ENCODE peak calls at places on chromosomes 4 and X, in six cellular contexts. U is A549, Q is GM12878, S is K562, K is HepG2, D is endothelial cell of umbilical vein. I is an unnamed sample.

GRCh38 chr4:71366776-71367175 is 28.0 kb downstream of the SLC4A4 start:
- DNase-seq in U (no peak), Q (no peak), S (no peak), K (no peak), D (no peak), I (no peak)

GRCh38 chr4:53507671-53508286 is 83.5 kb downstream of the LNX1 start:
- DNase-seq in U (no peak), Q (no peak), S (peak), K (peak), D (peak), I (no peak)

GRCh38 chr4:168632246-168632832 is 135.5 kb downstream of the PALLD start:
- DNase-seq in U (no peak), Q (no peak), S (no peak), K (no peak), D (peak), I (no peak)

GRCh38 chr4:112448211-112448745 is 67.7 kb downstream of the NEUROG2 start:
- DNase-seq in U (no peak), Q (no peak), S (no peak), K (no peak), D (no peak), I (no peak)

GRCh38 chr4:26206339-26206738 is 114.5 kb upstream of the RBPJ start:
- DNase-seq in U (no peak), Q (no peak), S (no peak), K (no peak), D (peak), I (no peak)

GRCh38 chr4:40564815-40565505 is 64.7 kb downstream of the RBM47 start:
- DNase-seq in U (no peak), Q (no peak), S (no peak), K (no peak), D (no peak), I (no peak)

GRCh38 chr4:109294006-109294405 is 8.5 kb downstream of the COL25A1 start:
- DNase-seq in U (peak), Q (no peak), S (peak), K (peak), D (no peak), I (peak)

GRCh38 chr4:106816501-106816900 is 219.6 kb downstream of the DKK2 start:
- DNase-seq in U (no peak), Q (no peak), S (no peak), K (no peak), D (no peak), I (no peak)

GRCh38 chr4:120085705-120086104 is 19.1 kb upstream of the MAD2L1 start:
- DNase-seq in U (no peak), Q (no peak), S (no peak), K (no peak), D (no peak), I (no peak)

GRCh38 chr4:154542264-154542879 is 7.8 kb downstream of the PLRG1 start:
- DNase-seq in U (no peak), Q (no peak), S (no peak), K (no peak), D (no peak), I (no peak)

GRCh38 chr4:173005912-173006633 is 162.5 kb upstream of the GALNT7 start:
- DNase-seq in U (no peak), Q (no peak), S (no peak), K (no peak), D (no peak), I (no peak)

GRCh38 chr4:25290490-25291067 is 22.0 kb upstream of the ZCCHC4 start:
- DNase-seq in U (no peak), Q (no peak), S (no peak), K (peak), D (no peak), I (no peak)

GRCh38 chr4:78379991-78380739 is 171.4 kb upstream of the ANXA3 start:
- DNase-seq in U (peak), Q (no peak), S (no peak), K (no peak), D (no peak), I (no peak)

GRCh38 chrX:110167952-110168451 is 149.9 kb downstream of the AMMECR1 start:
- DNase-seq in U (peak), Q (no peak), S (peak), K (no peak), D (no peak), I (peak)

GRCh38 chr4:176587920-176588319 is 204.8 kb downstream of the VEGFC start:
- DNase-seq in U (no peak), Q (no peak), S (no peak), K (no peak), D (no peak), I (peak)

GRCh38 chr4:98581126-98581525 is 77.3 kb downstream of the TSPAN5 start:
- DNase-seq in U (no peak), Q (no peak), S (no peak), K (no peak), D (no peak), I (no peak)

GRCh38 chr4:186148335-186148975 is 42.9 kb upstream of the CYP4V2 start:
- DNase-seq in U (no peak), Q (no peak), S (no peak), K (no peak), D (no peak), I (no peak)

GRCh38 chrX:114580336-114580735 is 3.5 kb upstream of the HTR2C start:
- DNase-seq in U (peak), Q (no peak), S (no peak), K (no peak), D (no peak), I (no peak)

GRCh38 chrX:134377537-134377936 is 82.4 kb upstream of the HPRT1 start:
- DNase-seq in U (peak), Q (no peak), S (no peak), K (peak), D (peak), I (peak)

GRCh38 chr4:76003015-76003414 is 4.3 kb downstream of the CXCL9 start:
- DNase-seq in U (no peak), Q (no peak), S (no peak), K (no peak), D (no peak), I (peak)

GRCh38 chr4:168475745-168476144 is 4.5 kb downstream of the DDX60L start:
- DNase-seq in U (peak), Q (no peak), S (no peak), K (no peak), D (no peak), I (peak)

GRCh38 chrX:119482497-119483480 is 14.5 kb downstream of the SLC25A5 start:
- DNase-seq in U (peak), Q (no peak), S (peak), K (no peak), D (peak), I (peak)

GRCh38 chr4:121219222-121219621 is 55.1 kb upstream of the TNIP3 start:
- DNase-seq in U (no peak), Q (no peak), S (no peak), K (no peak), D (no peak), I (no peak)

GRCh38 chr4:90039122-90039521 is 88.1 kb upstream of the CCSER1 start:
- DNase-seq in U (no peak), Q (no peak), S (no peak), K (no peak), D (no peak), I (no peak)

GRCh38 chr4:129323630-129324029 is 227.7 kb downstream of the C4orf33 start:
- DNase-seq in U (no peak), Q (no peak), S (no peak), K (no peak), D (no peak), I (no peak)

GRCh38 chr4:96186593-96186992 is 346.7 kb downstream of the PDHA2 start:
- DNase-seq in U (no peak), Q (no peak), S (no peak), K (no peak), D (no peak), I (no peak)

GRCh38 chr4:25769251-25769650 is 93.5 kb downstream of the SEL1L3 start:
- DNase-seq in U (no peak), Q (no peak), S (no peak), K (no peak), D (no peak), I (no peak)

GRCh38 chr4:85798011-85798770 is 323.2 kb downstream of the ARHGAP24 start:
- DNase-seq in U (no peak), Q (no peak), S (no peak), K (no peak), D (no peak), I (peak)

GRCh38 chr4:118867311-118868067 is 21.2 kb upstream of the SYNPO2 start:
- DNase-seq in U (no peak), Q (no peak), S (no peak), K (no peak), D (no peak), I (no peak)

DNA sequence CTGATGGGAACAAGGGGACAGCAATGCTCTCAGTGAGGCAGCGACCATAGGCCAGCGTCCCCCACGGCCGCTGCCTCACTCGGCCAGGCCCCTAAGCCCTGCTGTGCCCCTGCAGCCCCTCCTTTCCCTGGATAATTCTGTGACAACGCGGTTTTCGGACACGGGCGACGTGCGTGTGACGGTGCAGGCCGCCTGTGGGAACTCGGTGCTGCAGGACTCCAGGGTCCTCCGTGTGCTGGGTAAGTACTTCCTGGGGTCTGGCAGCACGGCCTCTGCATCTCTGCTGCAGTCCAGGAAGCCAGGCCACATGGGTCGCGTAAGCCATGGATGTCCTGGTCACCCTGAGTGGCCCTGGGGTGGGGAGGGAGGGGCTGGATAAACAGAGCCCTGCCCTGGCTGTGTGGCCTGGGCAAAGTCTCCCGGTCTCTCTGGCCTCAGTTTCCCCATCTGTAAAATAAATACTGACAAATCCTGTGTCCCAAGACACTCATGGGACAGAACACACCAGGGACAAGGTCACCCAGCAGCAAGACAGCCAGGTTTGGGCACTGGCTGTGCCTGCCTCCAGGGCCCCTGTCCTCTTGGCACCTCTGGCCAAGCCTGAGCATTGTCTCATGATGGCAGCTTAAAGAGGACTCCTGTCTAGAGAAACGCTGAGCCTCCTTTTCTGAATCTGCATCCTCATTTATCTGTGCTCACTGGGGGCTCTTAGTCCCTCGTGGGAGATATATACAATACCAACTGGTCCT is 212.8 kb downstream of the AFAP1 start:
- DNase-seq in U (no peak), Q (no peak), S (no peak), K (no peak), D (no peak), I (no peak)
- TF ChIP-seq MAX in U (no peak), Q (no peak), S (no peak), K (no peak), D (no peak), I (no peak)

GRCh38 chr4:184398741-184399504 is 75.4 kb downstream of the IRF2 start:
- DNase-seq in U (no peak), Q (no peak), S (no peak), K (no peak), D (no peak), I (no peak)

GRCh38 chr4:184395451-184395917 is 78.9 kb downstream of the IRF2 start:
- DNase-seq in U (no peak), Q (no peak), S (no peak), K (no peak), D (no peak), I (no peak)

GRCh38 chr4:184397516-184398163 is 76.7 kb downstream of the IRF2 start:
- DNase-seq in U (no peak), Q (no peak), S (no peak), K (no peak), D (no peak), I (no peak)

GRCh38 chr4:184396570-184397515 is 77.5 kb downstream of the IRF2 start:
- DNase-seq in U (no peak), Q (no peak), S (no peak), K (no peak), D (no peak), I (no peak)

DNA sequence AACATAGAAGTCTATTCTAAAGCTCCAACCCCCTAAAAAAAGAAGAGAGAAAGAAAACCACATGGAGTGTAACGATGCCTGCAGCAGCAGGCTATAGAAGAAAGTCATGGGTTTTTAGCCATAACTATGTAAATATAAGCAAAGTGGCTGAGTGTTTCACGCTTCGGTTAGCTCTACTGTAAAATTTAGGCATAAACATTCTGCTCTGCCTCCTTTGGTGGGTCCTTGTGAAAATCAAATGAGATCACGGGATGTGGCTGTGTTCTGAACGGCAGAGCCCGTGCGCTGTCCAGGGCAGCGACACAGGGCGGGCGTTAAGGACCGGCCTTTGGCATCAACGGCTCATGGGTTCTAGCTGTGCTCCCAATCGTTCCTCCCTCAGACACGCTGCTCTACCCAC is 78.3 kb downstream of the IRF2 start:
- DNase-seq in U (no peak), Q (peak), S (no peak), K (no peak), D (no peak), I (no peak)
- TF ChIP-seq MYC in U (no peak), Q (no peak), S (no peak), K (no peak), D (no peak), I (no peak)

DNA sequence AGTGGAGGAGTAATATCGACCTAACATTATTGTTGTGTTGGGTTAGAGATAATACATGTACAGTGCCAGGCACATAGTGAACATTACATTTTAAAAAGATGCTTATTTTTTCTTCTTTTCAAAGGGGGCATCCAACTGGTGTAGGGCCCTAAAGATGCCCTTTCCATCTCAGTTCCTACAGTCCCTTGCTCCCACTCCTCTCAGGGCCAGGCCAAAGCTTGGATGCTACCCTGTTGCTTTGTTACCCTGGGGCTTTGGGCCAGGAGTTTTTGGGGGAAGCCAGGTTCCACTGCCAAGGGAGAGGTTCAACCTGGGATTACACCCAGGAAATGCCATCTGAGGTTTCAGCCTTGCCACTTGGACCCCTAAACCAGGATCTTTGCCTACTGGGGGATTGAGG is 918 bp downstream of the IGSF1 start:
- DNase-seq in U (no peak), Q (no peak), S (no peak), K (no peak), D (no peak), I (no peak)
- H3K4me3 ChIP-seq in U (no peak), Q (no peak), S (no peak), K (peak), D (no peak), I (no peak)

GRCh38 chrX:55161581-55161980 is 58.6 kb upstream of the PAGE5 start:
- DNase-seq in U (no peak), Q (no peak), S (no peak), K (no peak), D (no peak), I (no peak)
- TF ChIP-seq MAX in U (no peak), Q (no peak), S (no peak), K (no peak), D (no peak), I (no peak)

DNA sequence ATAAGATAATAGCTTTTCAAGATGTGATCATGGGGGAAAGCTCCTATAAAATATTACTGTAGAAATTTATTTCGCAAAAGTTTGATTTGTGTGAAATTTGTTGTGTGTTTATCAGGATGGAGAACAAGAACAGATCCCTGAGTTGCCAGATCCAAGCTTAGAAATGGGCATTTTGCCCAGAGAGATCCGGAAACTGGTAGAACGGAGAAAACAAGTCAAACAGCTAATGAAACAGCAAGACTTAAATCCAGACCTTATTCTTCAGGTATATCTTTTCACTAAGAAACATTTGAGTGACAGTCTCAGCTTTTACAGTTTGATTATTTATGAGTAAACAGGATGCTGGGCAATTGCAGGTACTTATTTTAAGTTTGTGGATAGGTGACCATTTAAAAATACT is 54.5 kb downstream of the POLA1 start:
- DNase-seq in U (no peak), Q (no peak), S (no peak), K (no peak), D (no peak), I (no peak)
- TF ChIP-seq MYC in U (no peak), Q (no peak), S (no peak), K (no peak), D (no peak), I (no peak)

GRCh38 chrX:154140742-154141141 is 3.3 kb upstream of the OPN1LW start:
- DNase-seq in U (no peak), Q (no peak), S (no peak), K (no peak), D (no peak), I (no peak)

GRCh38 chrX:154138857-154139256 is 5.2 kb upstream of the OPN1LW start:
- DNase-seq in U (no peak), Q (no peak), S (no peak), K (peak), D (no peak), I (no peak)

GRCh38 chrX:154135458-154136229 is 8.4 kb upstream of the OPN1LW start:
- DNase-seq in U (no peak), Q (no peak), S (no peak), K (no peak), D (no peak), I (no peak)

GRCh38 chrX:154140206-154140605 is 3.8 kb upstream of the OPN1LW start:
- DNase-seq in U (no peak), Q (no peak), S (no peak), K (no peak), D (no peak), I (no peak)

GRCh38 chrX:154136627-154137161 is 7.3 kb upstream of the OPN1LW start:
- DNase-seq in U (peak), Q (no peak), S (peak), K (peak), D (peak), I (peak)
- H3K4me3 ChIP-seq in U (peak), Q (no peak), S (no peak), K (no peak), D (no peak), I (no peak)

GRCh38 chr4:3321295-3321889 is 28.6 kb downstream of the RGS12 start:
- DNase-seq in U (no peak), Q (no peak), S (no peak), K (no peak), D (no peak), I (no peak)

GRCh38 chr4:3322059-3322550 is 29.3 kb downstream of the RGS12 start:
- DNase-seq in U (no peak), Q (no peak), S (no peak), K (no peak), D (no peak), I (no peak)

GRCh38 chr4:3318561-3319021 is 25.8 kb downstream of the RGS12 start:
- DNase-seq in U (peak), Q (no peak), S (peak), K (no peak), D (no peak), I (no peak)

GRCh38 chr4:3323071-3323481 is 30.3 kb downstream of the RGS12 start:
- DNase-seq in U (no peak), Q (no peak), S (no peak), K (peak), D (peak), I (no peak)

DNA sequence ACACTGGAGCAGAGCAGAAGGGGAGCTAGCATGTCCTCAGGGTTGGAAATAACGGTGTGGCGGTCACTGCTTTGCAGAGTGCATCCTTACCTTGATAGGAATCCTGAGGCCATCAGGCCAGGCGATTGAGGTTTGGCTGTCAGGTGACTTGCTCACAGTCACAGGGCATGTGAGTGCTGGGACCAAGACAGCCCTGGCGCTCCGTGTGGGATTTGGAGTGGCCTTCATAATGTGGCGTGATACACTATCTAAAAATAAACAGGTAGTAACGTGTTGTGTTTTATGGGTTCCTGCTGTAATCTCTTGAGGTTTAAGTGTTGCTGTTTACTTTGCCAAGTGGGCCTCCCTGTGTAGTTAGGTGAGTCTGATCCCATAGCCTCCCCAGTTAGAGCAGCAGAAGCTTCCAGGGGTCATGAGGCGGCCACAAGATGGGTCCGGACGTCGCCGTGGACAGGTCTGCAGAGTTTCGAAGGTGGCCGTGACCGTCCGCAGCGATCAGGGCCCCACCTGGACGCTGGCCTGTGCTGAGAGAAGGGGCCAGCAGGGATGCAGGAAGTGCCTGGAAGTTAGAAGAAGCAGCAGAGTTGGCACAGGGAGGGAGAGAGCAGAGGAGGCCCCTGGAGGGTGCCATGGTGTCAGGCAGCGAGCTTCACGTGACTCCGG is 27.7 kb downstream of the RGS12 start:
- DNase-seq in U (no peak), Q (no peak), S (no peak), K (no peak), D (no peak), I (no peak)
- TF ChIP-seq MAX in U (no peak), Q (no peak), S (no peak), K (no peak), D (no peak), I (no peak)

I was measured in NB4.